ENCODE peak calls at places on chromosome 1, in ten cellular contexts. J is heart left ventricle, A is A549, K is gastrocnemius medialis, M is esophagus squamous epithelium, T is suprapubic skin, F is endothelial cell of umbilical vein, N is transverse colon, D is IMR-90, O is HepG2. V is an unnamed sample.
A peak's percentile ranks its signal among the peaks of the same experiment; 100 is the strongest.

GRCh38 chr1:109910963-109911798 is 532 bp downstream of the CSF1 start:
- DNase-seq in K (no peak), M (no peak), F (peak; percentile 27), D (no peak), O (no peak), A (no peak), T (no peak), N (no peak), J (no peak), V (no peak)

GRCh38 chr1:181451661-181452060 is 31.7 kb upstream of the CACNA1E start:
- DNase-seq in K (no peak), M (no peak), O (no peak), N (no peak), A (no peak), T (no peak), F (no peak), J (no peak), D (no peak), V (no peak)

GRCh38 chr1:54487571-54488050 is 60.4 kb upstream of the ACOT11 start:
- DNase-seq in J (no peak), M (no peak), O (no peak), F (no peak), N (no peak), T (no peak), K (no peak), D (no peak), A (no peak), V (no peak)

GRCh38 chr1:116693759-116694482 is 26.4 kb upstream of the IGSF3 start:
- DNase-seq in A (peak; percentile 8), J (no peak), F (no peak), O (no peak), M (peak; percentile 6), K (no peak), D (no peak), T (no peak), N (peak; percentile 33), V (no peak)

GRCh38 chr1:207991331-207991914 is 80.5 kb upstream of the CD34 start:
- DNase-seq in A (no peak), F (no peak), K (no peak), J (no peak), T (no peak), D (no peak), M (no peak), N (no peak), O (no peak), V (no peak)

GRCh38 chr1:41810446-41810845 is 108.3 kb downstream of the HIVEP3 start:
- DNase-seq in K (no peak), T (no peak), O (no peak), A (peak; percentile 6), F (peak; percentile 41), M (no peak), N (no peak), J (no peak), D (peak; percentile 63), V (no peak)

GRCh38 chr1:214380418-214380817 is 99.5 kb downstream of the SMYD2 start:
- DNase-seq in O (no peak), F (no peak), K (no peak), T (no peak), N (no peak), D (no peak), M (no peak), A (no peak), J (no peak), V (no peak)

GRCh38 chr1:109864063-109864822 is 46.4 kb upstream of the CSF1 start:
- DNase-seq in J (no peak), O (no peak), M (no peak), K (no peak), N (no peak), T (no peak), A (no peak), F (no peak), D (peak; percentile 28), V (no peak)

GRCh38 chr1:4634793-4635406 is 19.5 kb upstream of the AJAP1 start:
- DNase-seq in N (no peak), F (no peak), K (no peak), T (no peak), D (no peak), A (no peak), J (no peak), M (no peak), O (no peak), V (no peak)

GRCh38 chr1:79190074-79190473 is 183.5 kb upstream of the ADGRL4 start:
- DNase-seq in D (peak; percentile 3), T (no peak), N (no peak), O (no peak), K (no peak), A (no peak), J (no peak), F (no peak), M (no peak), V (no peak)

GRCh38 chr1:211236633-211237321 is 22.4 kb upstream of the RCOR3 start:
- DNase-seq in J (no peak), M (no peak), F (no peak), O (no peak), T (no peak), D (peak; percentile 17), N (no peak), A (no peak), K (no peak), V (no peak)

GRCh38 chr1:22171951-22172715 is 29.2 kb upstream of the WNT4 start:
- DNase-seq in N (no peak), A (no peak), O (no peak), K (no peak), J (no peak), M (no peak), T (no peak), F (no peak), D (no peak), V (no peak)

GRCh38 chr1:42950146-42950480 is 8.6 kb downstream of the SLC2A1 start:
- DNase-seq in T (no peak), K (no peak), N (no peak), D (peak; percentile 81), F (no peak), M (no peak), A (no peak), O (no peak), J (no peak), V (no peak)

GRCh38 chr1:63435136-63435535 is 67.7 kb downstream of the ALG6 start:
- DNase-seq in A (no peak), K (no peak), D (peak; percentile 7), T (no peak), F (no peak), M (no peak), O (no peak), N (no peak), J (no peak), V (no peak)

GRCh38 chr1:243977104-243977503 is 74.0 kb upstream of the ZBTB18 start:
- DNase-seq in N (no peak), M (no peak), J (no peak), A (no peak), T (no peak), K (no peak), D (no peak), F (no peak), O (no peak), V (no peak)

GRCh38 chr1:219147571-219148019 is 26.1 kb upstream of the LYPLAL1 start:
- DNase-seq in T (no peak), D (no peak), K (no peak), M (no peak), A (no peak), F (no peak), N (no peak), O (no peak), J (no peak), V (no peak)

GRCh38 chr1:37946703-37947360 is at the start of gene INPP5B:
- DNase-seq in D (peak; percentile 87), K (peak; percentile 88), F (peak; percentile 83), J (peak; percentile 90), O (peak; percentile 83), M (peak; percentile 45), T (peak; percentile 92), N (peak; percentile 92), A (peak; percentile 84), V (peak; percentile 88)
- TF ChIP-seq POLR2A in D (peak; percentile 7), K (peak; percentile 61), F (peak; percentile 13), J (no peak), O (no peak), M (peak; percentile 36), T (peak; percentile 16), N (no peak), A (no peak), V (peak; percentile 43)

GRCh38 chr1:201128962-201129361 is 2.0 kb upstream of the ASCL5 start:
- DNase-seq in F (no peak), N (no peak), O (no peak), K (no peak), T (no peak), M (no peak), D (no peak), A (no peak), J (no peak), V (no peak)
- H3K4me3 ChIP-seq in F (no peak overlapping the region), N (no peak overlapping the region), O (no peak overlapping the region), K (no peak overlapping the region), T (no peak overlapping the region), M (no peak overlapping the region), D (no peak overlapping the region), A (no peak overlapping the region), J (no peak overlapping the region), V (no peak overlapping the region)

DNA sequence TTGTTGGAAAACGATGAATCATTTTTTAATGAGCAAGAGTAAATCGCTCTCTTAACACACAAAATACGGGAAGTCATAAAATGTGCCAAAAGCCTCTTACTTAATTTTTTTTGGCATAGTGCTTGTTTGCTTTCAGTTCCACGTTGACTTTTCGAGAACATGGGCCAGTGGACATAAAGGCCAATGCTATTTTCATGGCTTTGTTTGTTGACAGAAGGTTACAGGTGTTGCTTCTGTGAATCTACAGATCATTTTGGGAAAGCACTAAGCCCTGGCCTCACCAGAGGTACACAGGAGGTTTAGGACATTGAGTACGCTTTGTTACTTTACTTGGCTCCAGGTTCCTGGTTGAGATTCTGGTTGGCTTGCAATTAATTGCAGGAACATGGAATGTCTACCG is 199.4 kb upstream of the HMCN1 start:
- DNase-seq in N (no peak), K (no peak), F (peak; percentile 64), J (no peak), A (no peak), T (no peak), M (no peak), D (no peak), O (no peak), V (no peak)
- H3K27ac ChIP-seq in N (peak overlapping the region; percentile 53), K (peak overlapping the region; percentile 16), F (no peak overlapping the region), J (no peak overlapping the region), A (no peak overlapping the region), T (peak overlapping the region; percentile 66), M (peak overlapping the region; percentile 54), D (no peak overlapping the region), O (no peak overlapping the region), V (no peak overlapping the region)

DNA sequence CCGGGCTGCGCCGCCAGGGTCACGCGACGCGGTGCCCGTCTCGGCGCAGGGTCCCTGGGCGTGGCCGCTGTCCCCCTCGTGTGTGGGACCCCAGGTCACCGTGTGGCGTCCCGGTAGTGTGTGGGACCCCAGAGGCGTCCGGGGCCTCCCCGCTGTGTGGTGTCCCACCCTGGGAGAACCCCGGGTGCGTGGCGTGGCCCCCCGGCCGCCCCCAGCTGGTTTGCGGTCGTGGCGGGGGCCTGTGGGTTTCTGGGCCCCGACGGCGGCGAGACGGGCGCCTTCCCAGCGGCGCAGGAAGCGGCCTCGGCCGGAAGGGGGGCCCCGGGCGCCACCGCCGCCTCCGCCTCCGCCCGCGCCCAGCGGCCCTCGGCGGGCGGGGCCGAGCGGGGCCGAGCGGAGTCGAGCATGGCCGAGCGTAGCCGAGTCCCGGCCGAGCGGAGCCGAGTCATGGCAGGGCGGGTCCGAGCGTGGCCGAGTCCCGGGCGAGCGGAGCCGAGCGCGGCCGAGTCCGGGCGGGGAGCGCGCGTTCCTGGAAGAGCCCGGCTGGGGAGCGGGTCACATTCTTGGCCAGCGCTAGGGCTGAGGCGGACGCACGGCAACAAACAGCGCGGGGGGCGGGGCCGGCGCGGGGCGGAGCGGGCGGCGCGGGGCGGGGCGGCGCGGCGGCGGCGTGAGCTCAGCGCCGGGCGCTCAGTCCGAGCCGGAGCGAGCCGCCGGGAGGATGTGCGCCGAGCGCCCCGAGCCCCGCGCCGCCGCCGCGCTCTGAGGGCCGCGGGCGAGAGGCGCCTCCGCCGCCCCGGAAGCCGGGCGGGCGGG is 570 bp upstream of the SKI start:
- DNase-seq in D (peak; percentile 95), M (peak; percentile 52), O (peak; percentile 89), J (peak; percentile 96), N (peak; percentile 97), T (peak; percentile 95), K (peak; percentile 95), F (peak; percentile 92), A (peak; percentile 94), V (peak; percentile 96)
- TF ChIP-seq POLR2A in D (peak; percentile 87), M (peak; percentile 82), O (no peak), J (peak; percentile 19), N (peak; percentile 74), T (peak; percentile 91), K (peak; percentile 85), F (peak; percentile 16), A (peak; percentile 65), V (peak; percentile 80)

V was measured in uterus.